ENCODE peak calls at places on chromosome 5, in nine cellular contexts. S is H1; H is stimulated activated CD4-positive, alpha-beta T cell treated with anti-CD3 and anti-CD28 coated beads, Interleukin-12 subunit alpha, Interleukin-12 subunit beta, amount 100 ng/mL, for 4 hours; R is aorta; A is HuH-7.5; O is H7; U is natural killer cell treated with Interleukin-12 subunit alpha and Interleukin-12 subunit beta and Interleukin-15 and Interleukin-18, amount 100 ng/mL, for 72 hours; T is activated CD8-positive, alpha-beta T cell treated with anti-CD3 and anti-CD28 coated beads, Interleukin-2, amount 10 ng/mL, durations not matched to agents 7 days and 5 days; J is endothelial cell. D is an unnamed sample.

GRCh38 chr5:17235736-17236330 is 18.4 kb downstream of the BASP1 start:
- DNase-seq in S (no peak), H (no peak), R (no peak), A (no peak), O (no peak), U (no peak), T (no peak), J (no peak), D (no peak)

GRCh38 chr5:180860273-180860886 is 696 bp downstream of the ZFP62 start:
- DNase-seq in S (peak), H (peak), R (peak), A (peak), O (peak), U (no peak), T (peak), J (peak), D (peak)

GRCh38 chr5:75091597-75091996 is 39.2 kb upstream of the GCNT4 start:
- DNase-seq in S (no peak), H (no peak), R (no peak), A (no peak), O (no peak), U (no peak), T (no peak), J (no peak), D (peak)

GRCh38 chr5:154947778-154948177 is 6.9 kb downstream of the MRPL22 start:
- DNase-seq in S (no peak), H (no peak), R (no peak), A (no peak), O (no peak), U (no peak), T (no peak), J (no peak), D (no peak)

GRCh38 chr5:155729684-155730059 is 597.3 kb upstream of the SGCD start:
- DNase-seq in S (peak), H (no peak), R (no peak), A (no peak), O (peak), U (no peak), T (no peak), J (peak), D (no peak)

GRCh38 chr5:158765407-158765806 is 334.3 kb downstream of the EBF1 start:
- DNase-seq in S (no peak), H (no peak), R (no peak), A (no peak), O (no peak), U (no peak), T (no peak), J (no peak), D (no peak)

GRCh38 chr5:16160706-16161105 is 18.9 kb downstream of the MARCHF11 start:
- DNase-seq in S (no peak), H (no peak), R (no peak), A (no peak), O (peak), U (no peak), T (peak), J (peak), D (peak)

GRCh38 chr5:115415143-115415491 is 118.7 kb upstream of the CCDC112 start:
- DNase-seq in S (no peak), H (no peak), R (no peak), A (no peak), O (no peak), U (no peak), T (no peak), J (no peak), D (peak)

GRCh38 chr5:163914911-163915310 is 409.5 kb downstream of the MAT2B start:
- DNase-seq in S (no peak), H (no peak), R (no peak), A (no peak), O (no peak), U (no peak), T (no peak), J (no peak), D (no peak)

GRCh38 chr5:112479418-112479817 is 60.3 kb upstream of the EPB41L4A start:
- DNase-seq in S (no peak), H (no peak), R (no peak), A (no peak), O (no peak), U (no peak), T (no peak), J (no peak), D (peak)

GRCh38 chr5:74418709-74419108 is 221.8 kb downstream of the ENC1 start:
- DNase-seq in S (no peak), H (no peak), R (no peak), A (no peak), O (no peak), U (no peak), T (no peak), J (no peak), D (no peak)

GRCh38 chr5:14491505-14491904 is 90.1 kb upstream of the OTULINL start:
- DNase-seq in S (no peak), H (no peak), R (no peak), A (no peak), O (no peak), U (no peak), T (no peak), J (no peak), D (peak)

GRCh38 chr5:6787941-6788340 is 74.7 kb downstream of the TENT4A start:
- DNase-seq in S (peak), H (no peak), R (no peak), A (no peak), O (no peak), U (no peak), T (no peak), J (no peak), D (no peak)

GRCh38 chr5:10863763-10864383 is 102.8 kb upstream of the DAP start:
- DNase-seq in S (peak), H (peak), R (peak), A (peak), O (peak), U (peak), T (peak), J (peak), D (peak)

GRCh38 chr5:141518616-141519015 is 29.7 kb downstream of the PCDHGC5 start:
- DNase-seq in S (no peak), H (no peak), R (no peak), A (no peak), O (no peak), U (no peak), T (no peak), J (no peak), D (no peak)

GRCh38 chr5:133294380-133294779 is 242.6 kb downstream of the HSPA4 start:
- DNase-seq in S (no peak), H (no peak), R (no peak), A (no peak), O (no peak), U (no peak), T (no peak), J (no peak), D (no peak)

GRCh38 chr5:73460133-73460532 is 11.6 kb upstream of the FOXD1 start:
- DNase-seq in S (no peak), H (no peak), R (no peak), A (no peak), O (no peak), U (no peak), T (no peak), J (no peak), D (no peak)

GRCh38 chr5:84688566-84688965 is 303.9 kb upstream of the EDIL3 start:
- DNase-seq in S (no peak), H (no peak), R (no peak), A (no peak), O (no peak), U (no peak), T (no peak), J (no peak), D (peak)

GRCh38 chr5:168947212-168947868 is 353.6 kb downstream of the SLIT3 start:
- DNase-seq in S (peak), H (peak), R (peak), A (peak), O (peak), U (no peak), T (peak), J (peak), D (peak)

GRCh38 chr5:137376127-137376526 is 123.0 kb downstream of the SPOCK1 start:
- DNase-seq in S (no peak), H (no peak), R (no peak), A (no peak), O (peak), U (no peak), T (no peak), J (no peak), D (no peak)

GRCh38 chr5:151741678-151742423 is 16.6 kb downstream of the ATOX1 start:
- DNase-seq in S (no peak), H (no peak), R (no peak), A (no peak), O (no peak), U (no peak), T (no peak), J (no peak), D (peak)

GRCh38 chr5:82018462-82018861 is 46.6 kb downstream of the ATG10 start:
- DNase-seq in S (no peak), H (no peak), R (no peak), A (no peak), O (no peak), U (no peak), T (no peak), J (no peak), D (no peak)

GRCh38 chr5:82031220-82032119 is 59.6 kb downstream of the ATG10 start:
- DNase-seq in S (peak), H (no peak), R (no peak), A (no peak), O (peak), U (no peak), T (no peak), J (no peak), D (peak)

GRCh38 chr5:140338918-140339317 is 7.5 kb downstream of the HBEGF start:
- DNase-seq in S (no peak), H (no peak), R (no peak), A (no peak), O (no peak), U (no peak), T (no peak), J (no peak), D (peak)

D was measured in epithelial cell of esophagus.